ENCODE peak calls at places on chromosomes 6 and 20, in eight cellular contexts. V is NCI-H146; R is iris pigment epithelial cell; N is stimulated activated CD4-positive, alpha-beta T cell treated with anti-CD3 and anti-CD28 coated beads, Interleukin-1b, Interleukin-23, amount 100 ng/mL, for 1 hour; O is activated CD4-positive, alpha-beta T cell treated with anti-CD3 and anti-CD28 coated beads for 48 hours; T is naive B cell; W is A172; J is mammary epithelial cell. U is an unnamed sample.

GRCh38 chr6:40146902-40147301 is 212.6 kb upstream of the MOCS1 start:
- DNase-seq in J (no peak), N (no peak), O (no peak), R (no peak), W (no peak), T (no peak), V (no peak), U (no peak)

GRCh38 chr20:32513031-32513866 is 71.9 kb downstream of the NOL4L start:
- DNase-seq in T (no peak), W (no peak), N (no peak), V (no peak), J (no peak), R (no peak), O (no peak), U (no peak)

GRCh38 chr6:90816764-90817163 is 229.9 kb upstream of the MAP3K7 start:
- DNase-seq in T (no peak), O (no peak), N (no peak), W (no peak), R (no peak), J (no peak), V (no peak), U (no peak)

GRCh38 chr6:75024796-75025195 is 181.1 kb downstream of the COL12A1 start:
- DNase-seq in T (no peak), W (no peak), R (peak), O (no peak), V (no peak), J (no peak), N (no peak), U (no peak)

GRCh38 chr6:150511313-150511712 is 88.4 kb upstream of the PLEKHG1 start:
- DNase-seq in O (no peak), V (no peak), T (no peak), J (no peak), N (no peak), W (no peak), R (no peak), U (no peak)

GRCh38 chr20:36447101-36447500 is 94.2 kb upstream of the MYL9 start:
- DNase-seq in J (peak), O (no peak), V (peak), W (no peak), N (no peak), T (no peak), R (no peak), U (no peak)

GRCh38 chr6:108321253-108321740 is 26.4 kb downstream of the AFG1L start:
- DNase-seq in V (no peak), O (no peak), R (no peak), J (peak), W (no peak), T (no peak), N (no peak), U (no peak)

GRCh38 chr20:62043131-62043914 is 22.4 kb downstream of the TAF4 start:
- DNase-seq in R (peak), N (no peak), W (no peak), J (peak), O (no peak), V (no peak), T (no peak), U (no peak)

GRCh38 chr6:11356404-11357155 is 124.1 kb upstream of the NEDD9 start:
- DNase-seq in N (no peak), T (no peak), V (no peak), J (no peak), W (no peak), O (no peak), R (no peak), U (peak)

GRCh38 chr6:35213824-35214756 is at the start of gene SCUBE3:
- DNase-seq in V (peak), N (no peak), J (peak), O (peak), T (peak), R (peak), W (peak), U (peak)

GRCh38 chr6:89954721-89955148 is 60.5 kb downstream of the GJA10 start:
- DNase-seq in V (no peak), O (no peak), T (no peak), J (no peak), R (no peak), N (no peak), W (no peak), U (no peak)

GRCh38 chr20:44734938-44735337 is 10.7 kb upstream of the KCNK15 start:
- DNase-seq in O (no peak), J (peak), T (no peak), N (no peak), W (peak), R (peak), V (no peak), U (no peak)

GRCh38 chr6:16844183-16844582 is 82.9 kb upstream of the ATXN1 start:
- DNase-seq in W (no peak), N (no peak), O (no peak), T (no peak), R (no peak), J (no peak), V (no peak), U (no peak)

GRCh38 chr20:4441871-4442270 is 279.8 kb upstream of the PRND start:
- DNase-seq in J (no peak), N (no peak), R (no peak), W (no peak), V (no peak), T (no peak), O (no peak), U (no peak)

GRCh38 chr6:14747881-14748520 is 497.9 kb upstream of the JARID2 start:
- DNase-seq in W (peak), N (no peak), R (no peak), J (no peak), V (no peak), O (peak), T (no peak), U (no peak)

GRCh38 chr6:166739655-166740318 is 112.7 kb upstream of the RPS6KA2 start:
- DNase-seq in O (no peak), R (no peak), T (no peak), W (peak), J (peak), V (no peak), N (no peak), U (no peak)

GRCh38 chr6:75480425-75480824 is 13.2 kb downstream of the FILIP1 start:
- DNase-seq in N (no peak), T (no peak), R (no peak), J (no peak), W (no peak), O (no peak), V (no peak), U (no peak)

GRCh38 chr6:15672291-15672690 is 9.5 kb upstream of the DTNBP1 start:
- DNase-seq in W (no peak), T (no peak), O (no peak), R (no peak), V (no peak), N (no peak), J (no peak), U (no peak)

GRCh38 chr20:58497076-58497665 is 18.0 kb downstream of the APCDD1L start:
- DNase-seq in O (no peak), J (no peak), N (no peak), V (no peak), R (no peak), W (no peak), T (no peak), U (no peak)

GRCh38 chr6:15320683-15321082 is 74.8 kb downstream of the JARID2 start:
- DNase-seq in V (no peak), T (no peak), W (no peak), O (no peak), J (peak), R (no peak), N (no peak), U (no peak)

GRCh38 chr6:40506956-40507355 is 80.2 kb downstream of the LRFN2 start:
- DNase-seq in J (no peak), R (peak), N (no peak), W (no peak), O (no peak), V (peak), T (no peak), U (no peak)

GRCh38 chr6:27553123-27553904 is 80.4 kb upstream of the ZNF184 start:
- DNase-seq in V (peak), O (peak), R (peak), N (no peak), T (no peak), W (peak), J (peak), U (no peak)

GRCh38 chr20:9241232-9241692 is 172.4 kb downstream of the PLCB4 start:
- DNase-seq in O (no peak), J (peak), N (no peak), W (peak), V (peak), T (no peak), R (peak), U (peak)

GRCh38 chr20:47489448-47489872 is 12.2 kb upstream of the NCOA3 start:
- DNase-seq in W (no peak), V (no peak), R (no peak), T (peak), O (peak), J (no peak), N (no peak), U (peak)

GRCh38 chr6:37628611-37629320 is 68.9 kb downstream of the MDGA1 start:
- DNase-seq in N (no peak), J (no peak), T (no peak), W (peak), R (peak), O (no peak), V (no peak), U (no peak)

GRCh38 chr6:165821754-165822153 is 158.7 kb upstream of the PDE10A start:
- DNase-seq in N (no peak), T (no peak), J (no peak), R (no peak), O (no peak), W (peak), V (no peak), U (no peak)

GRCh38 chr20:43746344-43747137 is 19.7 kb upstream of the GTSF1L start:
- DNase-seq in R (no peak), N (no peak), V (no peak), O (no peak), W (peak), J (no peak), T (no peak), U (no peak)

GRCh38 chr6:130018830-130019795 is 732 bp downstream of the L3MBTL3 start:
- DNase-seq in V (peak), W (no peak), N (no peak), T (peak), O (peak), J (peak), R (peak), U (peak)

GRCh38 chr6:129713806-129714338 is 3.9 kb upstream of the ARHGAP18 start:
- DNase-seq in O (no peak), R (no peak), V (no peak), W (no peak), J (no peak), N (no peak), T (no peak), U (no peak)

GRCh38 chr20:6489361-6490154 is 277.9 kb upstream of the BMP2 start:
- DNase-seq in N (no peak), R (no peak), O (no peak), J (no peak), T (no peak), V (no peak), W (no peak), U (no peak)

GRCh38 chr6:1470040-1470439 is 80.7 kb downstream of the FOXF2 start:
- DNase-seq in O (no peak), J (no peak), T (no peak), W (no peak), V (no peak), N (no peak), R (no peak), U (no peak)

GRCh38 chr6:125111219-125111983 is 42.2 kb upstream of the TPD52L1 start:
- DNase-seq in N (no peak), W (no peak), J (no peak), R (no peak), V (no peak), T (no peak), O (no peak), U (no peak)

GRCh38 chr20:42352096-42352495 is 733.9 kb upstream of the CHD6 start:
- DNase-seq in O (no peak), T (no peak), V (no peak), R (no peak), W (no peak), J (no peak), N (no peak), U (no peak)

GRCh38 chr6:2471474-2471873 is 226.1 kb upstream of the GMDS start:
- DNase-seq in N (no peak), V (peak), J (no peak), O (no peak), R (no peak), T (no peak), W (no peak), U (no peak)